ENCODE peak calls at places on chromosomes 4 and X, in six cellular contexts. N is stimulated activated naive CD4-positive, alpha-beta T cell; M is HEK293T; W is stromal cell of bone marrow; X is NCI-H1417 treated with DMSO at 0.1 percent for 48 hours; C is germinal center. V is an unnamed sample.

GRCh38 chr4:81355136-81355535 is 116.6 kb downstream of the RASGEF1B start:
- DNase-seq in X (no peak), M (no peak), W (no peak), C (no peak), N (no peak), V (no peak)

GRCh38 chr4:3786196-3786869 is 20.1 kb downstream of the ADRA2C start:
- DNase-seq in C (no peak), N (no peak), X (no peak), W (no peak), M (no peak), V (peak)

GRCh38 chr4:37685726-37686372 is 327 bp downstream of the RELL1 start:
- DNase-seq in W (no peak), M (peak), C (peak), X (no peak), N (peak), V (peak)

GRCh38 chr4:157104541-157104940 is 28.6 kb downstream of the GLRB start:
- DNase-seq in X (no peak), C (no peak), W (no peak), M (no peak), N (no peak), V (no peak)

GRCh38 chr4:112003508-112003907 is 141.7 kb upstream of the FAM241A start:
- DNase-seq in W (no peak), M (no peak), C (no peak), N (no peak), X (no peak), V (no peak)

GRCh38 chr4:88697588-88698329 is at the start of gene NAP1L5:
- DNase-seq in N (peak), M (no peak), C (peak), W (peak), X (no peak), V (peak)

GRCh38 chrX:141632124-141632523 is 42.6 kb downstream of the SPANXA2 start:
- DNase-seq in W (no peak), C (no peak), X (no peak), N (no peak), M (no peak), V (no peak)

GRCh38 chr4:112002301-112002700 is 143.0 kb upstream of the FAM241A start:
- DNase-seq in W (no peak), X (no peak), N (no peak), C (no peak), M (no peak), V (no peak)

GRCh38 chrX:153519569-153520285 is 2.3 kb downstream of the ATP2B3 start:
- DNase-seq in N (no peak), M (no peak), W (no peak), X (no peak), C (no peak), V (no peak)

GRCh38 chrX:47143894-47144625 is 442 bp downstream of the NDUFB11 start:
- DNase-seq in N (no peak), M (no peak), C (peak), X (no peak), W (no peak), V (peak)

GRCh38 chr4:113555868-113556267 is 205.7 kb downstream of the CAMK2D start:
- DNase-seq in C (no peak), X (no peak), M (no peak), N (no peak), W (no peak), V (no peak)

GRCh38 chr4:101337688-101338087 is 9.6 kb downstream of the PPP3CA start:
- DNase-seq in C (no peak), X (no peak), W (peak), M (no peak), N (no peak), V (no peak)

GRCh38 chr4:70183168-70183939 is 12.2 kb upstream of the ODAM start:
- DNase-seq in W (peak), X (no peak), M (peak), C (peak), N (no peak), V (no peak)

GRCh38 chr4:5661237-5661636 is 47.1 kb downstream of the EVC2 start:
- DNase-seq in M (no peak), X (no peak), N (no peak), C (no peak), W (no peak), V (no peak)

GRCh38 chrX:49184294-49185061 is 1.7 kb downstream of the PRICKLE3 start:
- DNase-seq in N (peak), W (peak), X (peak), M (peak), C (no peak), V (peak)

GRCh38 chr4:118683513-118683912 is 1.7 kb upstream of the METTL14 start:
- DNase-seq in X (no peak), M (peak), C (no peak), W (no peak), N (no peak), V (no peak)

GRCh38 chr4:40910706-40911105 is 161.0 kb downstream of the NSUN7 start:
- DNase-seq in C (no peak), M (no peak), W (no peak), X (no peak), N (no peak), V (no peak)

GRCh38 chr4:13093170-13093569 is 391.0 kb downstream of the RAB28 start:
- DNase-seq in W (no peak), N (no peak), M (no peak), X (no peak), C (no peak), V (no peak)

GRCh38 chr4:173707658-173708415 is 177.8 kb upstream of the HAND2 start:
- DNase-seq in N (no peak), M (no peak), W (no peak), X (no peak), C (no peak), V (no peak)

GRCh38 chr4:127209580-127210095 is 423.1 kb upstream of the INTU start:
- DNase-seq in C (no peak), N (no peak), X (no peak), W (no peak), M (no peak), V (no peak)

GRCh38 chrX:34877451-34877850 is 65.1 kb upstream of the FAM47B start:
- DNase-seq in W (no peak), M (no peak), N (no peak), C (no peak), X (no peak), V (no peak)

GRCh38 chrX:20061869-20062254 is 54.8 kb downstream of the MAP7D2 start:
- DNase-seq in N (no peak), M (no peak), X (no peak), C (no peak), W (peak), V (no peak)

V was measured in frontal cortex.